ENCODE peak calls at places on chromosomes 11 and 22, in ten cellular contexts. One of them, this sample, is unnamed.

GRCh38 chr22:23704062-23704461 is 13.2 kb downstream of the RGL4 start:
- DNase-seq in activated CD8-positive, alpha-beta memory T cell treated with anti-CD3 and anti-CD28 coated beads, Interleukin-2, amount 50 U/mL, for 48 hours: no peak
- DNase-seq in activated CD8-positive, alpha-beta T cell treated with anti-CD3 and anti-CD28 coated beads for 36 hours: no peak
- DNase-seq in activated CD4-positive, alpha-beta memory T cell treated with anti-CD3 and anti-CD28 coated beads for 36 hours: no peak
- DNase-seq in NCI-H1417: no peak
- DNase-seq in glomerular endothelial cell: no peak
- DNase-seq in LNCaP clone FGC: no peak
- DNase-seq in HEK293T: no peak
- DNase-seq in lower lobe of right lung: no peak
- DNase-seq in IMR-90: no peak
- DNase-seq in this sample: no peak

GRCh38 chr11:128021304-128022006 is 565.9 kb downstream of the ETS1 start:
- DNase-seq in lower lobe of right lung: no peak
- DNase-seq in NCI-H1417: no peak
- DNase-seq in activated CD8-positive, alpha-beta T cell treated with anti-CD3 and anti-CD28 coated beads for 36 hours: no peak
- DNase-seq in LNCaP clone FGC: no peak
- DNase-seq in IMR-90: no peak
- DNase-seq in glomerular endothelial cell: no peak
- DNase-seq in HEK293T: no peak
- DNase-seq in activated CD4-positive, alpha-beta memory T cell treated with anti-CD3 and anti-CD28 coated beads for 36 hours: no peak
- DNase-seq in activated CD8-positive, alpha-beta memory T cell treated with anti-CD3 and anti-CD28 coated beads, Interleukin-2, amount 50 U/mL, for 48 hours: no peak
- DNase-seq in this sample: peak; percentile 33

GRCh38 chr22:48740086-48740730 is 1087.5 kb downstream of the BRD1 start:
- DNase-seq in activated CD8-positive, alpha-beta memory T cell treated with anti-CD3 and anti-CD28 coated beads, Interleukin-2, amount 50 U/mL, for 48 hours: no peak
- DNase-seq in activated CD8-positive, alpha-beta T cell treated with anti-CD3 and anti-CD28 coated beads for 36 hours: no peak
- DNase-seq in glomerular endothelial cell: no peak
- DNase-seq in LNCaP clone FGC: no peak
- DNase-seq in lower lobe of right lung: no peak
- DNase-seq in NCI-H1417: no peak
- DNase-seq in activated CD4-positive, alpha-beta memory T cell treated with anti-CD3 and anti-CD28 coated beads for 36 hours: no peak
- DNase-seq in IMR-90: no peak
- DNase-seq in HEK293T: no peak
- DNase-seq in this sample: no peak

GRCh38 chr11:130580372-130580771 is 131.9 kb downstream of the ADAMTS15 start:
- DNase-seq in IMR-90: peak; percentile 84
- DNase-seq in activated CD8-positive, alpha-beta T cell treated with anti-CD3 and anti-CD28 coated beads for 36 hours: no peak
- DNase-seq in LNCaP clone FGC: no peak
- DNase-seq in activated CD4-positive, alpha-beta memory T cell treated with anti-CD3 and anti-CD28 coated beads for 36 hours: no peak
- DNase-seq in activated CD8-positive, alpha-beta memory T cell treated with anti-CD3 and anti-CD28 coated beads, Interleukin-2, amount 50 U/mL, for 48 hours: no peak
- DNase-seq in glomerular endothelial cell: no peak
- DNase-seq in HEK293T: no peak
- DNase-seq in NCI-H1417: no peak
- DNase-seq in lower lobe of right lung: no peak
- DNase-seq in this sample: no peak

GRCh38 chr11:124329787-124330478 is 9.9 kb upstream of the OR8D2 start:
- DNase-seq in LNCaP clone FGC: no peak
- DNase-seq in glomerular endothelial cell: no peak
- DNase-seq in activated CD4-positive, alpha-beta memory T cell treated with anti-CD3 and anti-CD28 coated beads for 36 hours: no peak
- DNase-seq in HEK293T: no peak
- DNase-seq in lower lobe of right lung: no peak
- DNase-seq in activated CD8-positive, alpha-beta T cell treated with anti-CD3 and anti-CD28 coated beads for 36 hours: no peak
- DNase-seq in NCI-H1417: no peak
- DNase-seq in activated CD8-positive, alpha-beta memory T cell treated with anti-CD3 and anti-CD28 coated beads, Interleukin-2, amount 50 U/mL, for 48 hours: no peak
- DNase-seq in IMR-90: peak; percentile 2
- DNase-seq in this sample: no peak

GRCh38 chr22:49009359-49010063 is 818.2 kb downstream of the BRD1 start:
- DNase-seq in NCI-H1417: no peak
- DNase-seq in lower lobe of right lung: peak; percentile 15
- DNase-seq in activated CD8-positive, alpha-beta T cell treated with anti-CD3 and anti-CD28 coated beads for 36 hours: no peak
- DNase-seq in activated CD4-positive, alpha-beta memory T cell treated with anti-CD3 and anti-CD28 coated beads for 36 hours: no peak
- DNase-seq in LNCaP clone FGC: no peak
- DNase-seq in activated CD8-positive, alpha-beta memory T cell treated with anti-CD3 and anti-CD28 coated beads, Interleukin-2, amount 50 U/mL, for 48 hours: peak; percentile 6
- DNase-seq in HEK293T: no peak
- DNase-seq in glomerular endothelial cell: no peak
- DNase-seq in IMR-90: no peak
- DNase-seq in this sample: no peak

GRCh38 chr22:19743626-19744025 is 17.0 kb upstream of the TBX1 start:
- DNase-seq in LNCaP clone FGC: no peak
- DNase-seq in lower lobe of right lung: no peak
- DNase-seq in activated CD8-positive, alpha-beta memory T cell treated with anti-CD3 and anti-CD28 coated beads, Interleukin-2, amount 50 U/mL, for 48 hours: no peak
- DNase-seq in activated CD4-positive, alpha-beta memory T cell treated with anti-CD3 and anti-CD28 coated beads for 36 hours: no peak
- DNase-seq in activated CD8-positive, alpha-beta T cell treated with anti-CD3 and anti-CD28 coated beads for 36 hours: no peak
- DNase-seq in NCI-H1417: no peak
- DNase-seq in HEK293T: no peak
- DNase-seq in IMR-90: no peak
- DNase-seq in glomerular endothelial cell: no peak
- DNase-seq in this sample: no peak

GRCh38 chr11:129728571-129728970 is 87.1 kb upstream of the TMEM45B start:
- DNase-seq in activated CD8-positive, alpha-beta memory T cell treated with anti-CD3 and anti-CD28 coated beads, Interleukin-2, amount 50 U/mL, for 48 hours: no peak
- DNase-seq in lower lobe of right lung: no peak
- DNase-seq in NCI-H1417: peak; percentile 58
- DNase-seq in glomerular endothelial cell: no peak
- DNase-seq in activated CD4-positive, alpha-beta memory T cell treated with anti-CD3 and anti-CD28 coated beads for 36 hours: no peak
- DNase-seq in activated CD8-positive, alpha-beta T cell treated with anti-CD3 and anti-CD28 coated beads for 36 hours: no peak
- DNase-seq in HEK293T: no peak
- DNase-seq in LNCaP clone FGC: peak; percentile 63
- DNase-seq in IMR-90: no peak
- DNase-seq in this sample: no peak

GRCh38 chr22:46421272-46421671 is 85.8 kb downstream of the TRMU start:
- DNase-seq in HEK293T: no peak
- DNase-seq in lower lobe of right lung: peak; percentile 42
- DNase-seq in NCI-H1417: no peak
- DNase-seq in activated CD8-positive, alpha-beta memory T cell treated with anti-CD3 and anti-CD28 coated beads, Interleukin-2, amount 50 U/mL, for 48 hours: no peak
- DNase-seq in activated CD4-positive, alpha-beta memory T cell treated with anti-CD3 and anti-CD28 coated beads for 36 hours: peak; percentile 54
- DNase-seq in activated CD8-positive, alpha-beta T cell treated with anti-CD3 and anti-CD28 coated beads for 36 hours: peak; percentile 37
- DNase-seq in LNCaP clone FGC: no peak
- DNase-seq in glomerular endothelial cell: no peak
- DNase-seq in IMR-90: no peak
- DNase-seq in this sample: peak; percentile 8

This sample was measured in glutamatergic neuron.